ENCODE peak calls at places on chromosomes 13 and 19, in nine cellular contexts. G is stromal cell of bone marrow; R is caudate nucleus; Q is adrenal gland; U is pons; Z is AG04449; I is stimulated activated CD8-positive, alpha-beta memory T cell treated with anti-CD3 and anti-CD28 coated beads, Interleukin-7, amount 100 ng/mL, for 24 hours; P is EL; S is GM13976. X is an unnamed sample.

GRCh38 chr19:42433503-42434260 is 6.5 kb upstream of the LIPE start:
- DNase-seq in Z (no peak), S (peak; percentile 65), Q (peak; percentile 97), I (no peak), R (peak; percentile 68), G (no peak), P (peak; percentile 80), U (peak; percentile 92), X (peak; percentile 61)

GRCh38 chr13:46643165-46643777 is 90.3 kb downstream of the LRCH1 start:
- DNase-seq in Z (no peak), Q (no peak), R (no peak), G (no peak), I (no peak), S (no peak), U (no peak), P (no peak), X (peak; percentile 67)

GRCh38 chr13:94249512-94249911 is 230.0 kb downstream of the DCT start:
- DNase-seq in G (peak; percentile 63), S (no peak), U (no peak), Z (peak; percentile 58), R (no peak), I (no peak), P (peak; percentile 86), Q (no peak), X (peak; percentile 48)

GRCh38 chr13:77507931-77508776 is 27.4 kb upstream of the SCEL start:
- DNase-seq in P (peak; percentile 78), G (peak; percentile 44), R (no peak), U (no peak), Z (no peak), I (no peak), Q (no peak), S (no peak), X (peak; percentile 61)

GRCh38 chr19:55210120-55210493 is 806 bp upstream of the PTPRH start:
- DNase-seq in S (no peak), P (peak; percentile 96), Q (peak; percentile 81), R (no peak), U (no peak), Z (peak; percentile 85), I (no peak), G (peak; percentile 79), X (peak; percentile 95)

GRCh38 chr19:46299004-46299509 is 2.2 kb downstream of the HIF3A start:
- DNase-seq in Z (no peak), P (peak; percentile 82), I (no peak), G (peak; percentile 30), Q (peak; percentile 98), U (peak; percentile 89), R (peak; percentile 81), S (no peak), X (peak; percentile 96)

GRCh38 chr19:53537523-53538377 is at the start of gene ZNF331:
- DNase-seq in I (peak; percentile 71), G (peak; percentile 43), S (peak; percentile 88), U (peak; percentile 68), P (peak; percentile 64), R (peak; percentile 60), Q (peak; percentile 94), Z (no peak), X (peak; percentile 82)

GRCh38 chr13:106052200-106052767 is 483.2 kb downstream of the EFNB2 start:
- DNase-seq in Q (no peak), S (no peak), R (no peak), I (no peak), Z (no peak), U (no peak), G (no peak), P (no peak), X (peak; percentile 32)

GRCh38 chr19:36256853-36257511 is 42.1 kb downstream of the ZNF146 start:
- DNase-seq in R (no peak), I (no peak), Z (no peak), Q (no peak), P (no peak), G (no peak), S (peak; percentile 12), U (no peak), X (no peak)

GRCh38 chr13:59771272-59771671 is 392.5 kb downstream of the DIAPH3 start:
- DNase-seq in G (no peak), P (peak; percentile 26), Z (no peak), U (no peak), S (no peak), Q (no peak), I (no peak), R (no peak), X (peak; percentile 41)

GRCh38 chr19:17118957-17119356 is 43.4 kb downstream of the MYO9B start:
- DNase-seq in R (no peak), I (no peak), S (no peak), Z (no peak), G (no peak), Q (no peak), U (no peak), P (no peak), X (no peak)

GRCh38 chr13:31639443-31640163 is 99.7 kb upstream of the RXFP2 start:
- DNase-seq in S (no peak), R (no peak), G (peak; percentile 49), Q (no peak), I (no peak), Z (no peak), U (no peak), P (no peak), X (peak; percentile 12)

GRCh38 chr13:111175948-111176347 is 60.8 kb downstream of the ARHGEF7 start:
- DNase-seq in S (no peak), Q (no peak), G (no peak), R (no peak), Z (no peak), U (no peak), I (no peak), P (no peak), X (no peak)

GRCh38 chr13:60584976-60585375 is 188.0 kb downstream of the TDRD3 start:
- DNase-seq in P (no peak), S (no peak), I (no peak), Q (no peak), G (peak; percentile 48), U (no peak), Z (no peak), R (no peak), X (no peak)

GRCh38 chr19:44792286-44792685 is 14.6 kb downstream of the CBLC start:
- DNase-seq in Z (no peak), S (no peak), I (no peak), P (no peak), R (no peak), Q (no peak), G (no peak), U (no peak), X (no peak)

GRCh38 chr19:829129-829758 is 1.6 kb downstream of the AZU1 start:
- DNase-seq in Q (no peak), U (no peak), G (no peak), S (no peak), Z (no peak), I (no peak), P (no peak), R (no peak), X (no peak)

GRCh38 chr13:106372199-106373160 is 163.0 kb downstream of the EFNB2 start:
- DNase-seq in U (no peak), S (no peak), P (peak; percentile 69), G (no peak), R (no peak), Q (no peak), I (no peak), Z (peak; percentile 77), X (peak; percentile 76)

GRCh38 chr13:21318891-21319532 is 140.1 kb downstream of the ZDHHC20 start:
- DNase-seq in G (no peak), Q (no peak), U (no peak), R (no peak), S (no peak), Z (no peak), I (no peak), P (no peak), X (peak; percentile 22)

GRCh38 chr19:54030895-54031586 is 32.7 kb downstream of the VSTM1 start:
- DNase-seq in Z (no peak), S (no peak), I (no peak), G (peak; percentile 17), R (no peak), Q (no peak), U (no peak), P (peak; percentile 23), X (peak; percentile 49)

GRCh38 chr13:37495046-37495445 is 103.5 kb downstream of the POSTN start:
- DNase-seq in Z (no peak), S (no peak), I (no peak), G (no peak), R (no peak), P (peak; percentile 75), Q (peak; percentile 73), U (no peak), X (no peak)